ENCODE peak calls at places on chromosome 18, in eight cellular contexts. Z, T, M, L, J, F, A and B are unnamed samples.

GRCh38 chr18:77210249-77210648 is 39.4 kb upstream of the GALR1 start:
- DNase-seq in A (no peak), L (no peak), J (no peak), T (no peak), M (no peak), F (no peak), Z (no peak), B (no peak)

GRCh38 chr18:55150001-55150400 is 190.7 kb upstream of the CCDC68 start:
- DNase-seq in L (no peak), Z (no peak), T (no peak), M (no peak), F (no peak), J (no peak), A (no peak), B (no peak)

GRCh38 chr18:2627821-2628276 is 27.7 kb upstream of the SMCHD1 start:
- DNase-seq in Z (no peak), J (no peak), A (peak), L (no peak), T (no peak), F (no peak), M (no peak), B (no peak)

GRCh38 chr18:61350578-61350977 is 17.3 kb downstream of the CDH20 start:
- DNase-seq in A (no peak), F (no peak), M (no peak), J (no peak), T (no peak), L (no peak), Z (no peak), B (no peak)

GRCh38 chr18:5180254-5180653 is 16.8 kb downstream of the AKAIN1 start:
- DNase-seq in L (no peak), T (no peak), Z (no peak), F (no peak), A (no peak), J (no peak), M (no peak), B (no peak)

GRCh38 chr18:48296581-48296980 is 112.6 kb downstream of the ZBTB7C start:
- DNase-seq in M (no peak), F (no peak), T (no peak), Z (no peak), A (no peak), L (no peak), J (no peak), B (no peak)

GRCh38 chr18:71374294-71374693 is 1085.4 kb downstream of the SOCS6 start:
- DNase-seq in Z (no peak), A (no peak), J (no peak), T (no peak), M (no peak), L (no peak), F (no peak), B (no peak)

GRCh38 chr18:68608861-68609465 is 105.9 kb downstream of the TMX3 start:
- DNase-seq in F (no peak), A (no peak), M (no peak), L (no peak), J (no peak), Z (no peak), T (no peak), B (no peak)

GRCh38 chr18:54173250-54173649 is 51.2 kb downstream of the MBD2 start:
- DNase-seq in M (no peak), F (no peak), A (no peak), L (no peak), T (no peak), J (no peak), Z (no peak), B (no peak)

GRCh38 chr18:69469444-69469919 is 68.8 kb downstream of the DOK6 start:
- DNase-seq in F (peak), Z (peak), L (no peak), M (peak), A (peak), J (no peak), T (no peak), B (peak)

GRCh38 chr18:33918571-33918970 is 306.1 kb downstream of the NOL4 start:
- DNase-seq in M (no peak), T (no peak), Z (no peak), A (no peak), J (no peak), F (no peak), L (no peak), B (no peak)

GRCh38 chr18:54776282-54776977 is 51.8 kb upstream of the RAB27B start:
- DNase-seq in A (peak), T (peak), M (no peak), J (no peak), Z (no peak), L (no peak), F (no peak), B (no peak)

GRCh38 chr18:59695551-59695950 is 1.7 kb downstream of the CCBE1 start:
- DNase-seq in Z (no peak), T (no peak), L (no peak), F (no peak), A (no peak), J (no peak), M (no peak), B (no peak)

GRCh38 chr18:3048121-3048520 is 35.2 kb upstream of the LPIN2 start:
- DNase-seq in F (no peak), M (no peak), A (no peak), T (no peak), Z (no peak), L (no peak), J (no peak), B (no peak)

GRCh38 chr18:46167971-46168370 is 63.8 kb downstream of the HAUS1 start:
- DNase-seq in T (no peak), L (peak), J (no peak), Z (no peak), A (peak), M (no peak), F (no peak), B (no peak)

GRCh38 chr18:7541835-7542234 is 25.3 kb upstream of the PTPRM start:
- DNase-seq in M (no peak), J (no peak), T (no peak), F (no peak), L (no peak), A (no peak), Z (no peak), B (no peak)

GRCh38 chr18:76708727-76709353 is 113.5 kb upstream of the ZNF236 start:
- DNase-seq in F (no peak), Z (no peak), T (no peak), A (no peak), L (no peak), M (no peak), J (no peak), B (no peak)

GRCh38 chr18:47800192-47800591 is 130.3 kb downstream of the SMAD2 start:
- DNase-seq in T (no peak), J (no peak), A (no peak), M (no peak), Z (no peak), F (no peak), L (no peak), B (no peak)

GRCh38 chr18:62017618-62018017 is 124.8 kb upstream of the RNF152 start:
- DNase-seq in M (no peak), Z (peak), J (no peak), A (no peak), L (no peak), F (no peak), T (no peak), B (no peak)